ENCODE peak calls at places on chromosomes 12 and 14, in six cellular contexts. S is GDM1; B is HEK293T; L is AG20443; X is T-helper 1 cell; W is activated T-cell treated with anti-CD3 and anti-CD28 coated beads, Interleukin-2, amount 50 U/mL, for 72 hours. V is an unnamed sample.

GRCh38 chr14:97298331-97298730 is 501.1 kb downstream of the VRK1 start:
- DNase-seq in S (no peak), B (peak), L (no peak), X (no peak), W (no peak), V (no peak)

GRCh38 chr12:108214486-108214885 is 85.4 kb downstream of the WSCD2 start:
- DNase-seq in S (no peak), B (peak), L (peak), X (no peak), W (peak), V (peak)

GRCh38 chr14:94383777-94384176 is 4.6 kb downstream of the SERPINA1 start:
- DNase-seq in S (no peak), B (no peak), L (no peak), X (no peak), W (no peak), V (peak)

GRCh38 chr12:64459388-64460024 is 7.6 kb downstream of the TBK1 start:
- DNase-seq in S (no peak), B (no peak), L (peak), X (peak), W (peak), V (peak)

GRCh38 chr12:119372540-119372939 is 38.0 kb downstream of the CCDC60 start:
- DNase-seq in S (no peak), B (no peak), L (no peak), X (no peak), W (no peak), V (no peak)

GRCh38 chr14:92254786-92255185 is 68.2 kb upstream of the SLC24A4 start:
- DNase-seq in S (no peak), B (peak), L (peak), X (no peak), W (no peak), V (no peak)

GRCh38 chr14:72863216-72864006 is 30.5 kb downstream of the DPF3 start:
- DNase-seq in S (no peak), B (no peak), L (no peak), X (no peak), W (no peak), V (no peak)

GRCh38 chr12:121184984-121185894 is 24.7 kb upstream of the P2RX4 start:
- DNase-seq in S (no peak), B (no peak), L (no peak), X (no peak), W (no peak), V (no peak)

GRCh38 chr12:17296882-17297281 is 690.9 kb upstream of the LMO3 start:
- DNase-seq in S (no peak), B (no peak), L (no peak), X (no peak), W (no peak), V (no peak)

GRCh38 chr12:3173008-3173553 is 95.9 kb downstream of the TSPAN9 start:
- DNase-seq in S (no peak), B (no peak), L (no peak), X (no peak), W (no peak), V (no peak)

V was measured in GM13976.